ENCODE peak calls at places on chromosomes 1 and 21, in four cellular contexts. G, B, Q and D are unnamed samples. For H3K4me1 and H3K36me3, the result is how much of the 10 kb centered on the place peaks cover.

GRCh38 chr1:59570524-59570923 is 244.2 kb upstream of the HOOK1 start:
- DNase-seq in B (no peak), Q (peak), G (no peak), D (no peak)

GRCh38 chr1:6033986-6034749 is 11.5 kb upstream of the KCNAB2 start:
- DNase-seq in B (no peak), Q (no peak), G (peak), D (peak)

GRCh38 chr1:164562947-164563346 is 4.0 kb downstream of the PBX1 start:
- DNase-seq in B (no peak), Q (no peak), G (no peak), D (no peak)

GRCh38 chr1:156104861-156105546 is 9.5 kb upstream of the LMNA start:
- DNase-seq in G (no peak), B (no peak), Q (no peak), D (no peak)

GRCh38 chr1:229190057-229190590 is 80.8 kb upstream of the RAB4A start:
- DNase-seq in G (no peak), Q (no peak), B (no peak), D (no peak)

GRCh38 chr1:234933475-234933874 is 195.2 kb downstream of the TOMM20 start:
- DNase-seq in Q (no peak), B (peak), G (peak), D (no peak)

GRCh38 chr1:165444897-165445370 is at the start of gene RXRG:
- DNase-seq in B (peak), Q (no peak), G (peak), D (no peak)

GRCh38 chr1:116345830-116346229 is 27.2 kb upstream of the ATP1A1 start:
- DNase-seq in B (no peak), G (no peak), Q (peak), D (no peak)

GRCh38 chr1:224534731-224535130 is 81.4 kb upstream of the CNIH3 start:
- DNase-seq in B (no peak), Q (no peak), G (no peak), D (no peak)

GRCh38 chr1:220700591-220701179 is 10.5 kb downstream of the C1orf115 start:
- DNase-seq in Q (no peak), G (no peak), B (no peak), D (no peak)

GRCh38 chr1:42170779-42171621 is 6.5 kb upstream of the GUCA2A start:
- DNase-seq in G (no peak), Q (no peak), B (no peak), D (no peak)

GRCh38 chr1:214658785-214659184 is 55.8 kb downstream of the CENPF start:
- DNase-seq in B (no peak), Q (no peak), G (peak), D (no peak)

GRCh38 chr1:44834328-44834727 is 8.7 kb downstream of the PTCH2 start:
- DNase-seq in Q (no peak), B (no peak), G (no peak), D (no peak)

GRCh38 chr1:221437924-221438323 is 304.0 kb downstream of the DUSP10 start:
- DNase-seq in G (no peak), B (no peak), Q (no peak), D (peak)

GRCh38 chr1:172397221-172397620 is 23.3 kb upstream of the C1orf105 start:
- DNase-seq in Q (no peak), G (no peak), B (no peak), D (no peak)

GRCh38 chr1:225866061-225866844 is 15.9 kb downstream of the TMEM63A start:
- DNase-seq in B (peak), G (no peak), Q (peak), D (peak)

GRCh38 chr1:15958788-15959187 is 17.1 kb downstream of the ZBTB17 start:
- DNase-seq in G (peak), B (no peak), Q (no peak), D (no peak)

GRCh38 chr1:222824641-222825040 is 9.8 kb downstream of the DISP1 start:
- DNase-seq in G (no peak), B (no peak), Q (no peak), D (peak)

GRCh38 chr1:3312894-3313578 is 141.4 kb upstream of the ARHGEF16 start:
- DNase-seq in G (peak), Q (no peak), B (no peak), D (peak)

GRCh38 chr21:25733859-25734653 is 648 bp downstream of the ATP5PF start:
- DNase-seq in B (no peak), G (no peak), Q (no peak), D (no peak)

GRCh38 chr1:184390889-184391288 is 4.1 kb downstream of the C1orf21 start:
- DNase-seq in B (no peak), Q (no peak), G (no peak), D (no peak)

GRCh38 chr1:247079141-247079874 is 697 bp upstream of the ZNF670 start:
- DNase-seq in Q (no peak), B (no peak), G (peak), D (no peak)

GRCh38 chr1:224203243-224204016 is 20.4 kb downstream of the DEGS1 start:
- DNase-seq in G (peak), B (peak), Q (no peak), D (no peak)

GRCh38 chr1:64482720-64483119 is 12.8 kb downstream of the CACHD1 start:
- DNase-seq in G (no peak), B (no peak), Q (no peak), D (no peak)

GRCh38 chr1:47720100-47720499 is 277.1 kb downstream of the TRABD2B start:
- DNase-seq in Q (no peak), G (no peak), B (no peak), D (no peak)

GRCh38 chr1:180953791-180954721 is 41.4 kb downstream of the KIAA1614 start:
- DNase-seq in B (peak), Q (peak), G (peak), D (peak)

GRCh38 chr1:91645031-91645430 is 144.4 kb downstream of the CDC7 start:
- DNase-seq in G (no peak), Q (no peak), B (no peak), D (no peak)

GRCh38 chr1:40897499-40897898 is 35.3 kb upstream of the CITED4 start:
- DNase-seq in B (no peak), G (no peak), Q (no peak), D (peak)

GRCh38 chr1:161478985-161479384 is 26.3 kb upstream of the FCGR2A start:
- DNase-seq in G (no peak), Q (no peak), B (no peak), D (no peak)

GRCh38 chr1:84265867-84266266 is 35.6 kb upstream of the SAMD13 start:
- DNase-seq in Q (no peak), G (no peak), B (no peak), D (no peak)

GRCh38 chr21:45128613-45129226 is 54.3 kb downstream of the ADARB1 start:
- DNase-seq in B (peak), G (peak), Q (peak), D (peak)

GRCh38 chr21:45126085-45126687 is 51.8 kb downstream of the ADARB1 start:
- DNase-seq in B (no peak), Q (no peak), G (no peak), D (no peak)

GRCh38 chr21:45129231-45129923 is 55.0 kb downstream of the ADARB1 start:
- DNase-seq in B (no peak), Q (no peak), G (peak), D (peak)

GRCh38 chr21:45126983-45127382 is 52.6 kb downstream of the ADARB1 start:
- DNase-seq in B (no peak), Q (no peak), G (no peak), D (no peak)

DNA sequence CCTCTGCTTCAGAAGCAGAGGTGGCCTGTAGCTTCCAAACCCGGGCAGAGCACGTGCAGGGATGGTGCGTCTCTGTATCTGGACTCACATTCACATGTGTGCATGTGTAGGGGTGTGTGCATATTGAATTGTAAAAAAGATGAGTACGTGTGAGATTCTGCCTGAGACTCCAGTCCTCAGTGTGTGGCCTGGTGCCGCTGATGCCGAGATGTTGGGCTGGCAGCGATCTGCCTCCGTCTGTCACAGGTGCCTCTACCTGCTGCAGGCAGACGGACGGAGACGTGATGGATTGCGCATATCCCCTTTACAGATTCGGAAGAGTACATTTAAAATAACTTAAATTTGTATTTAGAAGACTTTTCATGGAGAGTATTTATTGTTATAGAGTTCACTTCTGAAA is 53.6 kb downstream of the ADARB1 start:
- DNase-seq in G (no peak), B (no peak), Q (no peak), D (no peak)
- H3K4me1 ChIP-seq in G (under half), B (under half), Q (under half), D (under half)

GRCh38 chr1:11558286-11558685 is 79.3 kb downstream of the DISP3 start:
- DNase-seq in Q (no peak), G (no peak), B (no peak), D (no peak)

GRCh38 chr1:11561740-11562139 is 82.8 kb downstream of the DISP3 start:
- DNase-seq in B (no peak), Q (no peak), G (no peak), D (no peak)

GRCh38 chr1:11562664-11563063 is 83.7 kb downstream of the DISP3 start:
- DNase-seq in Q (no peak), G (no peak), B (no peak), D (no peak)

GRCh38 chr1:11560061-11560460 is 81.1 kb downstream of the DISP3 start:
- DNase-seq in B (no peak), G (no peak), Q (no peak), D (no peak)

GRCh38 chr1:11559211-11559970 is 80.4 kb downstream of the DISP3 start:
- DNase-seq in Q (no peak), B (no peak), G (no peak), D (no peak)
- H3K36me3 ChIP-seq in Q (under half), B (under half), G (under half), D (under half)

DNA sequence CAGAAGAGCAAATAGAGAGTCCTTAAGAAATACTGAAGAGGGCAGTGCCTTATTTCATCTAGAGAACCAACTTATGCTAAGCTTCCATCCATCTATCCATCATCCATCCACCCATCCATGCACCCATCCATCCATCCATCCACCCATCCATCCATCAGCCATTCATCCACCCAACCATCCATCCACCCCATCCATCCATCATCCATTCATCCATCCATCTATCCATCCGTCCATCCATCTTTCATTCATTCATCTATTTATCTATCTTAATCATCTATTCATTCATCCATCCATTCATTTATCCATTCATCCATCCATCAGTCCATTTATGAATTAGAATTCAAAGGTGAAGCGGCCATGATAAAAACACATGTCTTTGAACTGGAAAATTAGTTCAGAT is 171.5 kb upstream of the FMN2 start:
- DNase-seq in G (no peak), Q (no peak), B (no peak), D (no peak)
- H3K4me1 ChIP-seq in G (under half), Q (under half), B (under half), D (under half)

DNA sequence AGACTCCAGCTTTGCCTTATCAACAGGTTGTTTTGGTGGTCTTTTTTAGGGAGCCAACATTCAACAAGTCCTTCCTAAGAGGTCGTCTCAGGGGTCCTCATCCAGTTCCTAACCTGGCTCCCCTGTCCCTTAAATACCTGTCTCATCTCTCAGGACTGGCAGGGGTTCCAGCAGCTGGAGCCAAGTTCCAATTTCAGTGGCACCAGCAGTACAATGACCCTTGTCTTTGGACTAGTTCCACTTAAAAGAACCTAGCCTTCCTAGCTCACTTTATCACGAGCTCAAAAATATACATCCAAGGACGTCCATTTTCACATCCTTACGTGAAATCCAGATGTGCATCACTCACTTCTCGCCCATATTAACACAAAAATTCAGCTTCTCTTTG is 18.7 kb upstream of the TRAF3IP3 start:
- DNase-seq in G (no peak), B (no peak), Q (no peak), D (no peak)
- H3K36me3 ChIP-seq in G (under half), B (under half), Q (under half), D (under half)

GRCh38 chr1:10674700-10675598 is 121.5 kb downstream of the CASZ1 start:
- DNase-seq in G (no peak), Q (no peak), B (no peak), D (no peak)

GRCh38 chr1:10674222-10674621 is 122.2 kb downstream of the CASZ1 start:
- DNase-seq in Q (no peak), G (no peak), B (no peak), D (no peak)

GRCh38 chr1:10677508-10678364 is 118.7 kb downstream of the CASZ1 start:
- DNase-seq in Q (no peak), G (peak), B (peak), D (no peak)

GRCh38 chr1:10676987-10677386 is 119.5 kb downstream of the CASZ1 start:
- DNase-seq in Q (no peak), B (no peak), G (no peak), D (no peak)

GRCh38 chr1:10675813-10676212 is 120.6 kb downstream of the CASZ1 start:
- DNase-seq in G (no peak), B (no peak), Q (no peak), D (no peak)
- H3K4me1 ChIP-seq in G (under half), B (under half), Q (under half), D (under half)

GRCh38 chr1:93571623-93572310 is 109.9 kb downstream of the BCAR3 start:
- DNase-seq in B (no peak), G (no peak), Q (no peak), D (no peak)

GRCh38 chr1:93567255-93567918 is 114.2 kb downstream of the BCAR3 start:
- DNase-seq in Q (no peak), B (no peak), G (peak), D (no peak)

GRCh38 chr1:93565496-93566221 is 116.0 kb downstream of the BCAR3 start:
- DNase-seq in Q (no peak), B (no peak), G (no peak), D (no peak)

GRCh38 chr1:93566227-93566626 is 115.4 kb downstream of the BCAR3 start:
- DNase-seq in G (no peak), B (no peak), Q (no peak), D (no peak)

DNA sequence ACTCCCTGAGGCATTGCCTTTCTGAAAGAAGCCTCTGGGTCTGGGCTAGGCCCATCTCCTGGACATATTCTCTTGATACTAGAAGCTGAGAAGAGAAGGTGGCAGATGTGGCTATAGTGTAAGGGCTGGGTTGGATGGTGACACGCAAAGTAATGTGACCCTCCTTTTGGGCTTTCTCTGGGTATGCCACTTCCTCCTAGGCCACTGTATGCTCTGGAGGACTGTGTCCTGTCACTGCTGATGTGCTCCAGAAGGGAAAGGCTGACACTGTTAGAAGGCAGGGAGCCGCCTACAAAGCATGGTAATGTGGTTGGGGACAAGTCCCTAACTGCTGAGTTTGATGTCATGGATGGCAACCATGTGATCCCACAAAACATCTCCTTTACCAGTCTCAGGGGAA is 112.2 kb downstream of the BCAR3 start:
- DNase-seq in Q (no peak), B (no peak), G (no peak), D (no peak)
- H3K36me3 ChIP-seq in Q (under half), B (under half), G (under half), D (half or more)

GRCh38 chr1:145960468-145961108 is 2.8 kb upstream of the LIX1L start:
- DNase-seq in B (peak), G (peak), Q (peak), D (peak)

GRCh38 chr1:145958734-145959133 is 917 bp upstream of the LIX1L start:
- DNase-seq in B (no peak), Q (no peak), G (no peak), D (no peak)

GRCh38 chr1:145959957-145960467 is 2.2 kb upstream of the LIX1L start:
- DNase-seq in B (no peak), Q (no peak), G (no peak), D (no peak)

GRCh38 chr1:145957443-145958319 is at the start of gene LIX1L:
- DNase-seq in G (peak), B (peak), Q (peak), D (peak)

GRCh38 chr1:145959333-145959732 is 1.5 kb upstream of the LIX1L start:
- DNase-seq in Q (no peak), B (no peak), G (no peak), D (no peak)
- H3K4me1 ChIP-seq in Q (under half), B (under half), G (half or more), D (half or more)

DNA sequence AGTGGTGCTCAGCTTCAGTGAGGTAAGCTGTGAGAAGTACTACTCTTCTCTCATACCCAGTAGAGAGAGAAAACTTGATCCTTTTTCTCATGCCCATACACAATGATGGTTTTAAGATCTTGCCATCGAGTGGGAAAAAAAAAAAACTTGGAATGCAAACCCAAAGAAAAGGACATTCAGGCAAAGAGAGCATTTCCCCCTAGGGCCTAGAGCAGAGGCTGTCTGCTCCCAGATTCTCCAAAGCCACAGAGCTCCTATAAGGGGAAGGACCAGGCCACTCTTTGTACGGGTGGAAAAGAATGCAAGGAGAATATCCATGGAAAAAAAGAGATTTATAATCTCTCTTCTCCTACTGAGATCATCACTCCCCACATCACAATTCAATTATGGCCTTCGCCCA is 34.9 kb downstream of the MROH9 start:
- DNase-seq in G (no peak), Q (no peak), B (no peak), D (no peak)
- H3K36me3 ChIP-seq in G (under half), Q (under half), B (under half), D (under half)

DNA sequence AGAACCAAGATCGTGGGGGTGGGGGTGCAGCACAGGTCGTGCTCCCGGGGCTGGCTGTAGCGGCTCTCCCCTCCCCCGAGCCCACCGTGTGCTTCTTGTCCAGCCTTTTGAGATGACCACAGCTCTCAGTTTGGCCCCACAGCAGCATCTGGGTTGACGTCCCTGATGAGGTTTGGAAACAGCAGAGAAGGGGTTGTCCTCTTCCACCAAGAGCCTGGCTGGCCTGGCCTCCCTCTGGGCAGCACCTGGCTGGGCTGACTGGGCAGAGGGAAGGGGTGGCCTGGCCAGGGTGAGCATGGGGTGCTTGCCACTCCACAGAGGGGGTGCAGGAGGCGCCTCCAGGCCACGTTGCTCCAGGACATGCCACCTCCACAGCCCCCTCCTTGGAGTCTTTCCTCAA is 61.5 kb downstream of the SKI start:
- DNase-seq in Q (no peak), B (no peak), G (no peak), D (peak)
- H3K4me1 ChIP-seq in Q (half or more), B (under half), G (under half), D (under half)